ENCODE peak calls at places on chromosome 16, in ten cellular contexts. One of them, this sample, is unnamed.

GRCh38 chr16:89982318-89982717 is 33.8 kb downstream of the DEF8 start:
- DNase-seq in keratinocyte: no peak
- DNase-seq in body of pancreas: no peak
- DNase-seq in CD8-positive, alpha-beta T cell: no peak
- DNase-seq in brain microvascular endothelial cell: no peak
- DNase-seq in mesenchymal stem cell: no peak
- DNase-seq in ascending aorta: no peak
- DNase-seq in neural progenitor cell: no peak
- DNase-seq in upper lobe of right lung: no peak
- DNase-seq in naive thymus-derived CD4-positive, alpha-beta T cell: no peak
- DNase-seq in this sample: no peak

GRCh38 chr16:15440852-15441251 is 6.5 kb downstream of the BMERB1 start:
- DNase-seq in keratinocyte: no peak
- DNase-seq in body of pancreas: no peak
- DNase-seq in CD8-positive, alpha-beta T cell: no peak
- DNase-seq in brain microvascular endothelial cell: peak
- DNase-seq in mesenchymal stem cell: peak
- DNase-seq in ascending aorta: no peak
- DNase-seq in neural progenitor cell: no peak
- DNase-seq in upper lobe of right lung: no peak
- DNase-seq in naive thymus-derived CD4-positive, alpha-beta T cell: no peak
- DNase-seq in this sample: no peak

GRCh38 chr16:82583415-82583814 is 43.4 kb upstream of the CDH13 start:
- DNase-seq in keratinocyte: no peak
- DNase-seq in body of pancreas: no peak
- DNase-seq in CD8-positive, alpha-beta T cell: no peak
- DNase-seq in brain microvascular endothelial cell: no peak
- DNase-seq in mesenchymal stem cell: no peak
- DNase-seq in ascending aorta: no peak
- DNase-seq in neural progenitor cell: no peak
- DNase-seq in upper lobe of right lung: no peak
- DNase-seq in naive thymus-derived CD4-positive, alpha-beta T cell: no peak
- DNase-seq in this sample: no peak

GRCh38 chr16:51731160-51731559 is 580.1 kb upstream of the SALL1 start:
- DNase-seq in keratinocyte: no peak
- DNase-seq in body of pancreas: no peak
- DNase-seq in CD8-positive, alpha-beta T cell: no peak
- DNase-seq in brain microvascular endothelial cell: no peak
- DNase-seq in mesenchymal stem cell: no peak
- DNase-seq in ascending aorta: no peak
- DNase-seq in neural progenitor cell: no peak
- DNase-seq in upper lobe of right lung: no peak
- DNase-seq in naive thymus-derived CD4-positive, alpha-beta T cell: no peak
- DNase-seq in this sample: no peak

GRCh38 chr16:23302045-23302956 is at the start of gene SCNN1B:
- DNase-seq in keratinocyte: no peak
- DNase-seq in body of pancreas: peak
- DNase-seq in CD8-positive, alpha-beta T cell: no peak
- DNase-seq in brain microvascular endothelial cell: no peak
- DNase-seq in mesenchymal stem cell: no peak
- DNase-seq in ascending aorta: no peak
- DNase-seq in neural progenitor cell: peak
- DNase-seq in upper lobe of right lung: peak
- DNase-seq in naive thymus-derived CD4-positive, alpha-beta T cell: no peak
- DNase-seq in this sample: no peak

GRCh38 chr16:20851601-20852000 is 45.3 kb downstream of the REXO5 start:
- DNase-seq in keratinocyte: no peak
- DNase-seq in body of pancreas: peak
- DNase-seq in CD8-positive, alpha-beta T cell: no peak
- DNase-seq in brain microvascular endothelial cell: peak
- DNase-seq in mesenchymal stem cell: peak
- DNase-seq in ascending aorta: peak
- DNase-seq in neural progenitor cell: no peak
- DNase-seq in upper lobe of right lung: peak
- DNase-seq in naive thymus-derived CD4-positive, alpha-beta T cell: no peak
- DNase-seq in this sample: no peak

GRCh38 chr16:85240982-85241924 is 129.0 kb upstream of the CIBAR2 start:
- DNase-seq in keratinocyte: no peak
- DNase-seq in body of pancreas: no peak
- DNase-seq in CD8-positive, alpha-beta T cell: no peak
- DNase-seq in brain microvascular endothelial cell: no peak
- DNase-seq in mesenchymal stem cell: no peak
- DNase-seq in ascending aorta: no peak
- DNase-seq in neural progenitor cell: no peak
- DNase-seq in upper lobe of right lung: no peak
- DNase-seq in naive thymus-derived CD4-positive, alpha-beta T cell: no peak
- DNase-seq in this sample: no peak

GRCh38 chr16:89410794-89411309 is 79.5 kb downstream of the ANKRD11 start:
- DNase-seq in keratinocyte: no peak
- DNase-seq in body of pancreas: peak
- DNase-seq in CD8-positive, alpha-beta T cell: peak
- DNase-seq in brain microvascular endothelial cell: peak
- DNase-seq in mesenchymal stem cell: peak
- DNase-seq in ascending aorta: peak
- DNase-seq in neural progenitor cell: no peak
- DNase-seq in upper lobe of right lung: peak
- DNase-seq in naive thymus-derived CD4-positive, alpha-beta T cell: no peak
- DNase-seq in this sample: no peak

GRCh38 chr16:1723450-1724147 is 17.6 kb downstream of the MAPK8IP3 start:
- DNase-seq in keratinocyte: no peak
- DNase-seq in body of pancreas: peak
- DNase-seq in CD8-positive, alpha-beta T cell: no peak
- DNase-seq in brain microvascular endothelial cell: peak
- DNase-seq in mesenchymal stem cell: peak
- DNase-seq in ascending aorta: no peak
- DNase-seq in neural progenitor cell: peak
- DNase-seq in upper lobe of right lung: no peak
- DNase-seq in naive thymus-derived CD4-positive, alpha-beta T cell: peak
- DNase-seq in this sample: peak

GRCh38 chr16:14545346-14545884 is 84.6 kb downstream of the PARN start:
- DNase-seq in keratinocyte: no peak
- DNase-seq in body of pancreas: peak
- DNase-seq in CD8-positive, alpha-beta T cell: no peak
- DNase-seq in brain microvascular endothelial cell: peak
- DNase-seq in mesenchymal stem cell: peak
- DNase-seq in ascending aorta: no peak
- DNase-seq in neural progenitor cell: no peak
- DNase-seq in upper lobe of right lung: no peak
- DNase-seq in naive thymus-derived CD4-positive, alpha-beta T cell: no peak
- DNase-seq in this sample: no peak

GRCh38 chr16:15650698-15651161 is 685 bp downstream of the NDE1 start:
- DNase-seq in keratinocyte: no peak
- DNase-seq in body of pancreas: peak
- DNase-seq in CD8-positive, alpha-beta T cell: peak
- DNase-seq in brain microvascular endothelial cell: no peak
- DNase-seq in mesenchymal stem cell: peak
- DNase-seq in ascending aorta: no peak
- DNase-seq in neural progenitor cell: peak
- DNase-seq in upper lobe of right lung: no peak
- DNase-seq in naive thymus-derived CD4-positive, alpha-beta T cell: no peak
- DNase-seq in this sample: peak

GRCh38 chr16:50152386-50152806 is 710 bp upstream of the TENT4B start:
- DNase-seq in keratinocyte: no peak
- DNase-seq in body of pancreas: peak
- DNase-seq in CD8-positive, alpha-beta T cell: peak
- DNase-seq in brain microvascular endothelial cell: no peak
- DNase-seq in mesenchymal stem cell: peak
- DNase-seq in ascending aorta: no peak
- DNase-seq in neural progenitor cell: no peak
- DNase-seq in upper lobe of right lung: no peak
- DNase-seq in naive thymus-derived CD4-positive, alpha-beta T cell: peak
- DNase-seq in this sample: no peak

GRCh38 chr16:68936729-68937631 is 93.6 kb downstream of the TANGO6 start:
- DNase-seq in keratinocyte: peak
- DNase-seq in body of pancreas: no peak
- DNase-seq in CD8-positive, alpha-beta T cell: no peak
- DNase-seq in brain microvascular endothelial cell: no peak
- DNase-seq in mesenchymal stem cell: peak
- DNase-seq in ascending aorta: no peak
- DNase-seq in neural progenitor cell: no peak
- DNase-seq in upper lobe of right lung: no peak
- DNase-seq in naive thymus-derived CD4-positive, alpha-beta T cell: no peak
- DNase-seq in this sample: no peak

GRCh38 chr16:69340095-69340644 is 598 bp downstream of the NIP7 start:
- DNase-seq in keratinocyte: no peak
- DNase-seq in body of pancreas: no peak
- DNase-seq in CD8-positive, alpha-beta T cell: no peak
- DNase-seq in brain microvascular endothelial cell: no peak
- DNase-seq in mesenchymal stem cell: peak
- DNase-seq in ascending aorta: no peak
- DNase-seq in neural progenitor cell: peak
- DNase-seq in upper lobe of right lung: no peak
- DNase-seq in naive thymus-derived CD4-positive, alpha-beta T cell: no peak
- DNase-seq in this sample: no peak

GRCh38 chr16:58024673-58025350 is 742 bp upstream of the MMP15 start:
- DNase-seq in keratinocyte: no peak
- DNase-seq in body of pancreas: peak
- DNase-seq in CD8-positive, alpha-beta T cell: no peak
- DNase-seq in brain microvascular endothelial cell: no peak
- DNase-seq in mesenchymal stem cell: peak
- DNase-seq in ascending aorta: no peak
- DNase-seq in neural progenitor cell: peak
- DNase-seq in upper lobe of right lung: peak
- DNase-seq in naive thymus-derived CD4-positive, alpha-beta T cell: peak
- DNase-seq in this sample: no peak

GRCh38 chr16:81076566-81077076 is 417 bp downstream of the C16orf46 start:
- DNase-seq in keratinocyte: peak
- DNase-seq in body of pancreas: peak
- DNase-seq in CD8-positive, alpha-beta T cell: peak
- DNase-seq in brain microvascular endothelial cell: peak
- DNase-seq in mesenchymal stem cell: peak
- DNase-seq in ascending aorta: peak
- DNase-seq in neural progenitor cell: peak
- DNase-seq in upper lobe of right lung: peak
- DNase-seq in naive thymus-derived CD4-positive, alpha-beta T cell: peak
- DNase-seq in this sample: peak

GRCh38 chr16:78706637-78707036 is 607.2 kb downstream of the WWOX start:
- DNase-seq in keratinocyte: no peak
- DNase-seq in body of pancreas: no peak
- DNase-seq in CD8-positive, alpha-beta T cell: no peak
- DNase-seq in brain microvascular endothelial cell: no peak
- DNase-seq in mesenchymal stem cell: no peak
- DNase-seq in ascending aorta: no peak
- DNase-seq in neural progenitor cell: no peak
- DNase-seq in upper lobe of right lung: no peak
- DNase-seq in naive thymus-derived CD4-positive, alpha-beta T cell: no peak
- DNase-seq in this sample: no peak

GRCh38 chr16:90023078-90023447 is 3.8 kb upstream of the DBNDD1 start:
- DNase-seq in keratinocyte: no peak
- DNase-seq in body of pancreas: no peak
- DNase-seq in CD8-positive, alpha-beta T cell: no peak
- DNase-seq in brain microvascular endothelial cell: no peak
- DNase-seq in mesenchymal stem cell: no peak
- DNase-seq in ascending aorta: no peak
- DNase-seq in neural progenitor cell: no peak
- DNase-seq in upper lobe of right lung: no peak
- DNase-seq in naive thymus-derived CD4-positive, alpha-beta T cell: no peak
- DNase-seq in this sample: no peak

GRCh38 chr16:75559564-75560372 is 3.7 kb upstream of the TMEM231 start:
- DNase-seq in keratinocyte: no peak
- DNase-seq in body of pancreas: no peak
- DNase-seq in CD8-positive, alpha-beta T cell: no peak
- DNase-seq in brain microvascular endothelial cell: peak
- DNase-seq in mesenchymal stem cell: peak
- DNase-seq in ascending aorta: no peak
- DNase-seq in neural progenitor cell: peak
- DNase-seq in upper lobe of right lung: no peak
- DNase-seq in naive thymus-derived CD4-positive, alpha-beta T cell: no peak
- DNase-seq in this sample: no peak

GRCh38 chr16:29674188-29674587 is 4.8 kb upstream of the QPRT start:
- DNase-seq in keratinocyte: no peak
- DNase-seq in body of pancreas: peak
- DNase-seq in CD8-positive, alpha-beta T cell: no peak
- DNase-seq in brain microvascular endothelial cell: no peak
- DNase-seq in mesenchymal stem cell: no peak
- DNase-seq in ascending aorta: no peak
- DNase-seq in neural progenitor cell: no peak
- DNase-seq in upper lobe of right lung: peak
- DNase-seq in naive thymus-derived CD4-positive, alpha-beta T cell: no peak
- DNase-seq in this sample: no peak
- H3K4me3 ChIP-seq in keratinocyte: no peak
- H3K4me3 ChIP-seq in body of pancreas: no peak
- H3K4me3 ChIP-seq in CD8-positive, alpha-beta T cell: no peak
- H3K4me3 ChIP-seq in brain microvascular endothelial cell: no peak
- H3K4me3 ChIP-seq in mesenchymal stem cell: no peak
- H3K4me3 ChIP-seq in ascending aorta: no peak
- H3K4me3 ChIP-seq in neural progenitor cell: no peak
- H3K4me3 ChIP-seq in upper lobe of right lung: no peak
- H3K4me3 ChIP-seq in naive thymus-derived CD4-positive, alpha-beta T cell: no peak
- H3K4me3 ChIP-seq in this sample: no peak

DNA sequence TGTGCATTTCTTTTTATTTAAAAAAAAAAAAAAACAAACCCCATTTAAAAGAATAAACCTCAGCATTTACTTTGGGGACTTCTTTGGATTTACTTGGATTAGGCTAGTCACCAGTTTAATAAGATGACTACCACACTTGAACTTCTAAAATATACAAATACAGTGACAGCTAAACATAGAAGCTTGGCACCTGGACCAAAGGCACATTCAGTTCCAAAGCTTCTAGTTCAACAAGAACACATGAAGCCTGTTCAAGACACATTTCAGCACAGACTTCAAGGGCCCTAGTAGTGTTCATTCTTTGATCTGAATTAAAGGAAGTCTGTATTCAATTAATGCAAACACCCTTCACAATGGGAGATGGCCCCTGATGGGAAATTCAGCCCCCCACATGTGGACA is 11.6 kb upstream of the ROGDI start:
- DNase-seq in keratinocyte: no peak
- DNase-seq in body of pancreas: no peak
- DNase-seq in CD8-positive, alpha-beta T cell: no peak
- DNase-seq in brain microvascular endothelial cell: no peak
- DNase-seq in mesenchymal stem cell: no peak
- DNase-seq in ascending aorta: no peak
- DNase-seq in neural progenitor cell: no peak
- DNase-seq in upper lobe of right lung: no peak
- DNase-seq in naive thymus-derived CD4-positive, alpha-beta T cell: no peak
- DNase-seq in this sample: no peak
- H3K27ac ChIP-seq in keratinocyte: no peak
- H3K27ac ChIP-seq in body of pancreas: no peak
- H3K27ac ChIP-seq in CD8-positive, alpha-beta T cell: no peak
- H3K27ac ChIP-seq in brain microvascular endothelial cell: no peak
- H3K27ac ChIP-seq in mesenchymal stem cell: no peak
- H3K27ac ChIP-seq in ascending aorta: no peak
- H3K27ac ChIP-seq in neural progenitor cell: no peak
- H3K27ac ChIP-seq in upper lobe of right lung: no peak
- H3K27ac ChIP-seq in naive thymus-derived CD4-positive, alpha-beta T cell: no peak
- H3K27ac ChIP-seq in this sample: no peak

GRCh38 chr16:66553223-66553622 is 847 bp downstream of the CKLF start:
- DNase-seq in keratinocyte: no peak
- DNase-seq in body of pancreas: no peak
- DNase-seq in CD8-positive, alpha-beta T cell: no peak
- DNase-seq in brain microvascular endothelial cell: no peak
- DNase-seq in mesenchymal stem cell: no peak
- DNase-seq in ascending aorta: no peak
- DNase-seq in neural progenitor cell: no peak
- DNase-seq in upper lobe of right lung: no peak
- DNase-seq in naive thymus-derived CD4-positive, alpha-beta T cell: no peak
- DNase-seq in this sample: no peak
- H3K4me3 ChIP-seq in keratinocyte: no peak
- H3K4me3 ChIP-seq in body of pancreas: no peak
- H3K4me3 ChIP-seq in CD8-positive, alpha-beta T cell: peak
- H3K4me3 ChIP-seq in brain microvascular endothelial cell: peak
- H3K4me3 ChIP-seq in mesenchymal stem cell: no peak
- H3K4me3 ChIP-seq in ascending aorta: peak
- H3K4me3 ChIP-seq in neural progenitor cell: peak
- H3K4me3 ChIP-seq in upper lobe of right lung: peak
- H3K4me3 ChIP-seq in naive thymus-derived CD4-positive, alpha-beta T cell: peak
- H3K4me3 ChIP-seq in this sample: peak

GRCh38 chr16:48607056-48607825 is 2.7 kb downstream of the N4BP1 start:
- DNase-seq in keratinocyte: no peak
- DNase-seq in body of pancreas: peak
- DNase-seq in CD8-positive, alpha-beta T cell: no peak
- DNase-seq in brain microvascular endothelial cell: peak
- DNase-seq in mesenchymal stem cell: peak
- DNase-seq in ascending aorta: no peak
- DNase-seq in neural progenitor cell: peak
- DNase-seq in upper lobe of right lung: no peak
- DNase-seq in naive thymus-derived CD4-positive, alpha-beta T cell: no peak
- DNase-seq in this sample: no peak
- H3K27ac ChIP-seq in keratinocyte: peak
- H3K27ac ChIP-seq in body of pancreas: peak
- H3K27ac ChIP-seq in CD8-positive, alpha-beta T cell: no peak
- H3K27ac ChIP-seq in brain microvascular endothelial cell: no peak
- H3K27ac ChIP-seq in mesenchymal stem cell: peak
- H3K27ac ChIP-seq in ascending aorta: no peak
- H3K27ac ChIP-seq in neural progenitor cell: peak
- H3K27ac ChIP-seq in upper lobe of right lung: peak
- H3K27ac ChIP-seq in naive thymus-derived CD4-positive, alpha-beta T cell: no peak
- H3K27ac ChIP-seq in this sample: no peak